ENCODE peak calls at places on chromosomes 11 and 22, in four cellular contexts. One of them, this sample, is unnamed.

GRCh38 chr11:131766637-131767036 is 396.2 kb downstream of the NTM start:
- DNase-seq in A549: no peak
- DNase-seq in body of pancreas: no peak
- DNase-seq in activated naive CD4-positive, alpha-beta T cell treated with anti-CD3 and anti-CD28 coated beads, Interleukin-2, amount 10 ng/mL, durations not matched to agents 7 days and 5 days: no peak
- DNase-seq in this sample: no peak

GRCh38 chr11:103870821-103871309 is 165.6 kb upstream of the DDI1 start:
- DNase-seq in A549: no peak
- DNase-seq in body of pancreas: peak
- DNase-seq in activated naive CD4-positive, alpha-beta T cell treated with anti-CD3 and anti-CD28 coated beads, Interleukin-2, amount 10 ng/mL, durations not matched to agents 7 days and 5 days: no peak
- DNase-seq in this sample: no peak

GRCh38 chr22:49462291-49462690 is 365.4 kb downstream of the BRD1 start:
- DNase-seq in A549: no peak
- DNase-seq in body of pancreas: no peak
- DNase-seq in activated naive CD4-positive, alpha-beta T cell treated with anti-CD3 and anti-CD28 coated beads, Interleukin-2, amount 10 ng/mL, durations not matched to agents 7 days and 5 days: no peak
- DNase-seq in this sample: no peak

GRCh38 chr11:86761978-86762377 is 38.4 kb upstream of the PRSS23 start:
- DNase-seq in A549: no peak
- DNase-seq in body of pancreas: no peak
- DNase-seq in activated naive CD4-positive, alpha-beta T cell treated with anti-CD3 and anti-CD28 coated beads, Interleukin-2, amount 10 ng/mL, durations not matched to agents 7 days and 5 days: no peak
- DNase-seq in this sample: no peak

GRCh38 chr22:21791635-21792625 is 56.3 kb upstream of the YPEL1 start:
- DNase-seq in A549: no peak
- DNase-seq in body of pancreas: no peak
- DNase-seq in activated naive CD4-positive, alpha-beta T cell treated with anti-CD3 and anti-CD28 coated beads, Interleukin-2, amount 10 ng/mL, durations not matched to agents 7 days and 5 days: no peak
- DNase-seq in this sample: no peak

GRCh38 chr11:2844116-2844515 is 41.5 kb downstream of the CDKN1C start:
- DNase-seq in A549: no peak
- DNase-seq in body of pancreas: no peak
- DNase-seq in activated naive CD4-positive, alpha-beta T cell treated with anti-CD3 and anti-CD28 coated beads, Interleukin-2, amount 10 ng/mL, durations not matched to agents 7 days and 5 days: no peak
- DNase-seq in this sample: no peak

GRCh38 chr11:128772814-128773213 is 78.9 kb downstream of the FLI1 start:
- DNase-seq in A549: no peak
- DNase-seq in body of pancreas: peak
- DNase-seq in activated naive CD4-positive, alpha-beta T cell treated with anti-CD3 and anti-CD28 coated beads, Interleukin-2, amount 10 ng/mL, durations not matched to agents 7 days and 5 days: peak
- DNase-seq in this sample: peak

GRCh38 chr11:6850526-6850925 is 5.0 kb downstream of the OR10A5 start:
- DNase-seq in A549: no peak
- DNase-seq in body of pancreas: no peak
- DNase-seq in activated naive CD4-positive, alpha-beta T cell treated with anti-CD3 and anti-CD28 coated beads, Interleukin-2, amount 10 ng/mL, durations not matched to agents 7 days and 5 days: no peak
- DNase-seq in this sample: no peak

GRCh38 chr11:2204361-2205213 is 33.0 kb upstream of the TH start:
- DNase-seq in A549: no peak
- DNase-seq in body of pancreas: no peak
- DNase-seq in activated naive CD4-positive, alpha-beta T cell treated with anti-CD3 and anti-CD28 coated beads, Interleukin-2, amount 10 ng/mL, durations not matched to agents 7 days and 5 days: peak
- DNase-seq in this sample: peak

GRCh38 chr22:50004923-50005322 is 7.6 kb downstream of the IL17REL start:
- DNase-seq in A549: no peak
- DNase-seq in body of pancreas: no peak
- DNase-seq in activated naive CD4-positive, alpha-beta T cell treated with anti-CD3 and anti-CD28 coated beads, Interleukin-2, amount 10 ng/mL, durations not matched to agents 7 days and 5 days: no peak
- DNase-seq in this sample: no peak

GRCh38 chr22:32411388-32411787 is 659 bp downstream of the RTCB start:
- DNase-seq in A549: no peak
- DNase-seq in body of pancreas: no peak
- DNase-seq in activated naive CD4-positive, alpha-beta T cell treated with anti-CD3 and anti-CD28 coated beads, Interleukin-2, amount 10 ng/mL, durations not matched to agents 7 days and 5 days: no peak
- DNase-seq in this sample: no peak

GRCh38 chr22:50218996-50219727 is 18.4 kb downstream of the SELENOO start:
- DNase-seq in A549: no peak
- DNase-seq in body of pancreas: peak
- DNase-seq in activated naive CD4-positive, alpha-beta T cell treated with anti-CD3 and anti-CD28 coated beads, Interleukin-2, amount 10 ng/mL, durations not matched to agents 7 days and 5 days: no peak
- DNase-seq in this sample: peak

GRCh38 chr11:28697920-28698827 is 590.0 kb downstream of the METTL15 start:
- DNase-seq in A549: peak
- DNase-seq in body of pancreas: peak
- DNase-seq in activated naive CD4-positive, alpha-beta T cell treated with anti-CD3 and anti-CD28 coated beads, Interleukin-2, amount 10 ng/mL, durations not matched to agents 7 days and 5 days: peak
- DNase-seq in this sample: peak

GRCh38 chr22:35685731-35686130 is 31.9 kb upstream of the APOL5 start:
- DNase-seq in A549: no peak
- DNase-seq in body of pancreas: no peak
- DNase-seq in activated naive CD4-positive, alpha-beta T cell treated with anti-CD3 and anti-CD28 coated beads, Interleukin-2, amount 10 ng/mL, durations not matched to agents 7 days and 5 days: no peak
- DNase-seq in this sample: no peak

GRCh38 chr22:19806213-19807160 is 45.9 kb downstream of the TBX1 start:
- DNase-seq in A549: peak
- DNase-seq in body of pancreas: peak
- DNase-seq in activated naive CD4-positive, alpha-beta T cell treated with anti-CD3 and anti-CD28 coated beads, Interleukin-2, amount 10 ng/mL, durations not matched to agents 7 days and 5 days: no peak
- DNase-seq in this sample: peak